ENCODE peak calls at places on chromosome 2, in ten cellular contexts. O, B, Q, C, X, N, L, E, D and V are unnamed samples.

GRCh38 chr2:99974275-99974674 is 168.1 kb downstream of the AFF3 start:
- DNase-seq in O (no peak), B (no peak), Q (no peak), C (no peak), X (no peak), N (no peak), L (no peak), E (no peak), D (no peak), V (no peak)

GRCh38 chr2:159506179-159506578 is 110.2 kb downstream of the BAZ2B start:
- DNase-seq in O (no peak), B (no peak), Q (no peak), C (no peak), X (no peak), N (no peak), L (no peak), E (no peak), D (no peak), V (no peak)

GRCh38 chr2:15795426-15795825 is 144.9 kb upstream of the MYCN start:
- DNase-seq in O (no peak), B (no peak), Q (no peak), C (no peak), X (no peak), N (no peak), L (no peak), E (no peak), D (no peak), V (no peak)

GRCh38 chr2:65640793-65641103 is 208.3 kb upstream of the SPRED2 start:
- DNase-seq in O (no peak), B (no peak), Q (no peak), C (no peak), X (no peak), N (no peak), L (no peak), E (no peak), D (no peak), V (no peak)

GRCh38 chr2:120552800-120553471 is 182.7 kb upstream of the GLI2 start:
- DNase-seq in O (peak; percentile 92), B (peak; percentile 9), Q (no peak), C (peak; percentile 93), X (no peak), N (peak; percentile 47), L (no peak), E (peak; percentile 75), D (no peak), V (peak; percentile 90)

GRCh38 chr2:164967781-164968228 is 12.5 kb upstream of the SLC38A11 start:
- DNase-seq in O (no peak), B (no peak), Q (no peak), C (no peak), X (no peak), N (no peak), L (no peak), E (no peak), D (no peak), V (peak; percentile 25)

GRCh38 chr2:239724194-239724849 is 300.8 kb downstream of the NDUFA10 start:
- DNase-seq in O (no peak), B (no peak), Q (no peak), C (peak; percentile 63), X (no peak), N (no peak), L (no peak), E (no peak), D (peak; percentile 2), V (no peak)

GRCh38 chr2:226578373-226578772 is 221.2 kb downstream of the IRS1 start:
- DNase-seq in O (no peak), B (no peak), Q (no peak), C (no peak), X (no peak), N (no peak), L (no peak), E (no peak), D (no peak), V (no peak)

GRCh38 chr2:120486946-120487345 is 141.0 kb downstream of the INHBB start:
- DNase-seq in O (no peak), B (no peak), Q (no peak), C (peak; percentile 48), X (no peak), N (no peak), L (no peak), E (no peak), D (no peak), V (peak; percentile 96)

GRCh38 chr2:46096272-46096671 is 200.9 kb upstream of the EPAS1 start:
- DNase-seq in O (no peak), B (no peak), Q (no peak), C (no peak), X (no peak), N (no peak), L (no peak), E (no peak), D (no peak), V (no peak)

GRCh38 chr2:25417715-25418369 is 76.1 kb upstream of the DNMT3A start:
- DNase-seq in O (no peak), B (no peak), Q (no peak), C (no peak), X (no peak), N (no peak), L (no peak), E (no peak), D (no peak), V (no peak)

GRCh38 chr2:48189552-48190228 is 283.4 kb upstream of the FBXO11 start:
- DNase-seq in O (no peak), B (no peak), Q (no peak), C (no peak), X (no peak), N (no peak), L (no peak), E (peak; percentile 54), D (no peak), V (no peak)

GRCh38 chr2:127154396-127154795 is 47.4 kb upstream of the BIN1 start:
- DNase-seq in O (no peak), B (no peak), Q (no peak), C (no peak), X (no peak), N (no peak), L (no peak), E (no peak), D (no peak), V (no peak)

GRCh38 chr2:68766378-68766845 is 31.8 kb downstream of the ARHGAP25 start:
- DNase-seq in O (peak; percentile 67), B (no peak), Q (no peak), C (no peak), X (peak; percentile 59), N (no peak), L (no peak), E (peak; percentile 57), D (peak; percentile 47), V (no peak)

GRCh38 chr2:74815955-74816354 is 18.0 kb upstream of the HK2 start:
- DNase-seq in O (no peak), B (no peak), Q (no peak), C (no peak), X (peak; percentile 69), N (no peak), L (no peak), E (no peak), D (no peak), V (no peak)

GRCh38 chr2:103788346-103788745 is 1026.5 kb downstream of the TMEM182 start:
- DNase-seq in O (no peak), B (peak; percentile 1), Q (no peak), C (no peak), X (no peak), N (no peak), L (no peak), E (no peak), D (no peak), V (no peak)

GRCh38 chr2:59567115-59567514 is 986.3 kb downstream of the BCL11A start:
- DNase-seq in O (no peak), B (no peak), Q (no peak), C (no peak), X (no peak), N (no peak), L (no peak), E (no peak), D (no peak), V (no peak)

GRCh38 chr2:30569991-30570390 is 122.9 kb downstream of the LCLAT1 start:
- DNase-seq in O (no peak), B (no peak), Q (peak; percentile 8), C (no peak), X (no peak), N (no peak), L (no peak), E (no peak), D (no peak), V (no peak)

GRCh38 chr2:159249955-159250723 is 36.4 kb downstream of the WDSUB1 start:
- DNase-seq in O (no peak), B (peak; percentile 77), Q (peak; percentile 81), C (no peak), X (peak; percentile 64), N (peak; percentile 55), L (no peak), E (peak; percentile 90), D (no peak), V (peak; percentile 67)

GRCh38 chr2:110869472-110870446 is 137.4 kb downstream of the ACOXL start:
- DNase-seq in O (peak; percentile 96), B (no peak), Q (peak; percentile 22), C (no peak), X (no peak), N (no peak), L (no peak), E (no peak), D (no peak), V (peak; percentile 84)

GRCh38 chr2:60416221-60417008 is 137.0 kb downstream of the BCL11A start:
- DNase-seq in O (no peak), B (no peak), Q (no peak), C (no peak), X (no peak), N (no peak), L (no peak), E (no peak), D (no peak), V (no peak)

GRCh38 chr2:120901213-120901612 is 165.5 kb downstream of the GLI2 start:
- DNase-seq in O (no peak), B (no peak), Q (no peak), C (peak; percentile 64), X (no peak), N (no peak), L (no peak), E (no peak), D (no peak), V (no peak)

GRCh38 chr2:72572501-72572900 is 253.3 kb downstream of the EXOC6B start:
- DNase-seq in O (no peak), B (no peak), Q (no peak), C (no peak), X (no peak), N (no peak), L (no peak), E (no peak), D (no peak), V (no peak)

GRCh38 chr2:129004485-129004884 is 685.8 kb upstream of the HS6ST1 start:
- DNase-seq in O (no peak), B (no peak), Q (no peak), C (no peak), X (no peak), N (no peak), L (no peak), E (no peak), D (no peak), V (no peak)

GRCh38 chr2:129812071-129812470 is 167.4 kb upstream of the RAB6C start:
- DNase-seq in O (peak; percentile 82), B (peak; percentile 24), Q (no peak), C (no peak), X (peak; percentile 85), N (peak; percentile 31), L (no peak), E (peak; percentile 72), D (no peak), V (no peak)

GRCh38 chr2:12318427-12319057 is 398.2 kb upstream of the TRIB2 start:
- DNase-seq in O (no peak), B (no peak), Q (no peak), C (no peak), X (no peak), N (no peak), L (no peak), E (no peak), D (no peak), V (peak; percentile 93)

GRCh38 chr2:68594674-68595492 is 48.5 kb upstream of the PROKR1 start:
- DNase-seq in O (peak; percentile 51), B (no peak), Q (peak; percentile 9), C (no peak), X (no peak), N (no peak), L (peak; percentile 37), E (no peak), D (peak; percentile 23), V (no peak)

GRCh38 chr2:60278906-60279305 is 274.5 kb downstream of the BCL11A start:
- DNase-seq in O (no peak), B (no peak), Q (no peak), C (no peak), X (no peak), N (no peak), L (no peak), E (no peak), D (no peak), V (no peak)